ENCODE peak calls at places on chromosomes 2 and 18, in eight cellular contexts. One of them, this sample, is unnamed.

GRCh38 chr18:25181993-25182392 is 170.0 kb downstream of the ZNF521 start:
- DNase-seq in EL: no peak
- DNase-seq in GM04504: no peak
- DNase-seq in aorta: no peak
- DNase-seq in AG09309: no peak
- DNase-seq in fibroblast of the aortic adventitia: no peak
- DNase-seq in foreskin melanocyte: no peak
- DNase-seq in cardiac muscle cell: no peak
- DNase-seq in this sample: no peak

GRCh38 chr18:4589056-4589800 is 134.1 kb upstream of the DLGAP1 start:
- DNase-seq in EL: no peak
- DNase-seq in GM04504: no peak
- DNase-seq in aorta: no peak
- DNase-seq in AG09309: no peak
- DNase-seq in fibroblast of the aortic adventitia: no peak
- DNase-seq in foreskin melanocyte: no peak
- DNase-seq in cardiac muscle cell: no peak
- DNase-seq in this sample: no peak

GRCh38 chr2:237790353-237790752 is 8.2 kb upstream of the RBM44 start:
- DNase-seq in EL: peak
- DNase-seq in GM04504: no peak
- DNase-seq in aorta: no peak
- DNase-seq in AG09309: no peak
- DNase-seq in fibroblast of the aortic adventitia: peak
- DNase-seq in foreskin melanocyte: peak
- DNase-seq in cardiac muscle cell: no peak
- DNase-seq in this sample: no peak

GRCh38 chr2:160227252-160227651 is 27.2 kb upstream of the ITGB6 start:
- DNase-seq in EL: peak
- DNase-seq in GM04504: no peak
- DNase-seq in aorta: no peak
- DNase-seq in AG09309: no peak
- DNase-seq in fibroblast of the aortic adventitia: peak
- DNase-seq in foreskin melanocyte: no peak
- DNase-seq in cardiac muscle cell: no peak
- DNase-seq in this sample: peak

GRCh38 chr2:99635710-99636431 is 146.1 kb upstream of the REV1 start:
- DNase-seq in EL: no peak
- DNase-seq in GM04504: no peak
- DNase-seq in aorta: peak
- DNase-seq in AG09309: no peak
- DNase-seq in fibroblast of the aortic adventitia: no peak
- DNase-seq in foreskin melanocyte: no peak
- DNase-seq in cardiac muscle cell: no peak
- DNase-seq in this sample: no peak

GRCh38 chr2:9552491-9553178 is 3.0 kb downstream of the ADAM17 start:
- DNase-seq in EL: peak
- DNase-seq in GM04504: peak
- DNase-seq in aorta: no peak
- DNase-seq in AG09309: peak
- DNase-seq in fibroblast of the aortic adventitia: peak
- DNase-seq in foreskin melanocyte: no peak
- DNase-seq in cardiac muscle cell: no peak
- DNase-seq in this sample: no peak

GRCh38 chr2:207463996-207464395 is 65.8 kb upstream of the CREB1 start:
- DNase-seq in EL: no peak
- DNase-seq in GM04504: no peak
- DNase-seq in aorta: no peak
- DNase-seq in AG09309: no peak
- DNase-seq in fibroblast of the aortic adventitia: no peak
- DNase-seq in foreskin melanocyte: no peak
- DNase-seq in cardiac muscle cell: no peak
- DNase-seq in this sample: no peak

GRCh38 chr2:127654084-127654837 is 8.3 kb downstream of the GPR17 start:
- DNase-seq in EL: no peak
- DNase-seq in GM04504: no peak
- DNase-seq in aorta: peak
- DNase-seq in AG09309: no peak
- DNase-seq in fibroblast of the aortic adventitia: no peak
- DNase-seq in foreskin melanocyte: no peak
- DNase-seq in cardiac muscle cell: no peak
- DNase-seq in this sample: no peak

GRCh38 chr2:11533278-11534077 is at the start of gene GREB1:
- DNase-seq in EL: peak
- DNase-seq in GM04504: no peak
- DNase-seq in aorta: no peak
- DNase-seq in AG09309: peak
- DNase-seq in fibroblast of the aortic adventitia: peak
- DNase-seq in foreskin melanocyte: no peak
- DNase-seq in cardiac muscle cell: no peak
- DNase-seq in this sample: no peak

GRCh38 chr2:236215761-236216333 is 47.7 kb upstream of the GBX2 start:
- DNase-seq in EL: no peak
- DNase-seq in GM04504: no peak
- DNase-seq in aorta: no peak
- DNase-seq in AG09309: no peak
- DNase-seq in fibroblast of the aortic adventitia: no peak
- DNase-seq in foreskin melanocyte: no peak
- DNase-seq in cardiac muscle cell: no peak
- DNase-seq in this sample: no peak

GRCh38 chr18:827093-827677 is 15.1 kb upstream of the YES1 start:
- DNase-seq in EL: no peak
- DNase-seq in GM04504: no peak
- DNase-seq in aorta: no peak
- DNase-seq in AG09309: no peak
- DNase-seq in fibroblast of the aortic adventitia: no peak
- DNase-seq in foreskin melanocyte: no peak
- DNase-seq in cardiac muscle cell: no peak
- DNase-seq in this sample: no peak

GRCh38 chr18:74897971-74898657 is 300.4 kb downstream of the ZNF407 start:
- DNase-seq in EL: peak
- DNase-seq in GM04504: peak
- DNase-seq in aorta: no peak
- DNase-seq in AG09309: peak
- DNase-seq in fibroblast of the aortic adventitia: peak
- DNase-seq in foreskin melanocyte: peak
- DNase-seq in cardiac muscle cell: no peak
- DNase-seq in this sample: no peak

GRCh38 chr2:240248981-240249422 is 108.5 kb upstream of the OTOS start:
- DNase-seq in EL: no peak
- DNase-seq in GM04504: no peak
- DNase-seq in aorta: no peak
- DNase-seq in AG09309: no peak
- DNase-seq in fibroblast of the aortic adventitia: no peak
- DNase-seq in foreskin melanocyte: no peak
- DNase-seq in cardiac muscle cell: no peak
- DNase-seq in this sample: no peak

GRCh38 chr2:217993055-217993645 is 9.6 kb downstream of the TNS1 start:
- DNase-seq in EL: peak
- DNase-seq in GM04504: no peak
- DNase-seq in aorta: no peak
- DNase-seq in AG09309: no peak
- DNase-seq in fibroblast of the aortic adventitia: peak
- DNase-seq in foreskin melanocyte: no peak
- DNase-seq in cardiac muscle cell: no peak
- DNase-seq in this sample: no peak

GRCh38 chr18:22165049-22165602 is 4.3 kb upstream of the GATA6 start:
- DNase-seq in EL: no peak
- DNase-seq in GM04504: no peak
- DNase-seq in aorta: no peak
- DNase-seq in AG09309: no peak
- DNase-seq in fibroblast of the aortic adventitia: peak
- DNase-seq in foreskin melanocyte: no peak
- DNase-seq in cardiac muscle cell: peak
- DNase-seq in this sample: no peak

GRCh38 chr2:176125215-176126054 is 2.9 kb downstream of the HOXD9 start:
- DNase-seq in EL: no peak
- DNase-seq in GM04504: no peak
- DNase-seq in aorta: no peak
- DNase-seq in AG09309: no peak
- DNase-seq in fibroblast of the aortic adventitia: no peak
- DNase-seq in foreskin melanocyte: no peak
- DNase-seq in cardiac muscle cell: no peak
- DNase-seq in this sample: no peak

GRCh38 chr2:149375801-149376349 is 45.5 kb downstream of the LYPD6 start:
- DNase-seq in EL: peak
- DNase-seq in GM04504: peak
- DNase-seq in aorta: no peak
- DNase-seq in AG09309: no peak
- DNase-seq in fibroblast of the aortic adventitia: no peak
- DNase-seq in foreskin melanocyte: peak
- DNase-seq in cardiac muscle cell: no peak
- DNase-seq in this sample: no peak

GRCh38 chr2:134224005-134224404 is 29.9 kb upstream of the MGAT5 start:
- DNase-seq in EL: no peak
- DNase-seq in GM04504: no peak
- DNase-seq in aorta: no peak
- DNase-seq in AG09309: peak
- DNase-seq in fibroblast of the aortic adventitia: no peak
- DNase-seq in foreskin melanocyte: peak
- DNase-seq in cardiac muscle cell: no peak
- DNase-seq in this sample: no peak

GRCh38 chr2:53969285-53970094 is 1.3 kb downstream of the PSME4 start:
- DNase-seq in EL: peak
- DNase-seq in GM04504: peak
- DNase-seq in aorta: no peak
- DNase-seq in AG09309: peak
- DNase-seq in fibroblast of the aortic adventitia: peak
- DNase-seq in foreskin melanocyte: peak
- DNase-seq in cardiac muscle cell: no peak
- DNase-seq in this sample: no peak

GRCh38 chr2:54558976-54559410 is 102.9 kb downstream of the SPTBN1 start:
- DNase-seq in EL: no peak
- DNase-seq in GM04504: no peak
- DNase-seq in aorta: no peak
- DNase-seq in AG09309: no peak
- DNase-seq in fibroblast of the aortic adventitia: no peak
- DNase-seq in foreskin melanocyte: no peak
- DNase-seq in cardiac muscle cell: no peak
- DNase-seq in this sample: no peak

GRCh38 chr18:68991281-68991680 is 193.4 kb downstream of the CCDC102B start:
- DNase-seq in EL: no peak
- DNase-seq in GM04504: no peak
- DNase-seq in aorta: no peak
- DNase-seq in AG09309: peak
- DNase-seq in fibroblast of the aortic adventitia: peak
- DNase-seq in foreskin melanocyte: peak
- DNase-seq in cardiac muscle cell: no peak
- DNase-seq in this sample: no peak

GRCh38 chr18:4851301-4851700 is 345.8 kb downstream of the AKAIN1 start:
- DNase-seq in EL: no peak
- DNase-seq in GM04504: no peak
- DNase-seq in aorta: no peak
- DNase-seq in AG09309: no peak
- DNase-seq in fibroblast of the aortic adventitia: no peak
- DNase-seq in foreskin melanocyte: no peak
- DNase-seq in cardiac muscle cell: no peak
- DNase-seq in this sample: no peak

GRCh38 chr2:39739386-39739785 is 39.7 kb downstream of the THUMPD2 start:
- DNase-seq in EL: no peak
- DNase-seq in GM04504: no peak
- DNase-seq in aorta: no peak
- DNase-seq in AG09309: no peak
- DNase-seq in fibroblast of the aortic adventitia: no peak
- DNase-seq in foreskin melanocyte: no peak
- DNase-seq in cardiac muscle cell: no peak
- DNase-seq in this sample: no peak

GRCh38 chr2:180442860-180443644 is 436.0 kb upstream of the CWC22 start:
- DNase-seq in EL: no peak
- DNase-seq in GM04504: no peak
- DNase-seq in aorta: no peak
- DNase-seq in AG09309: no peak
- DNase-seq in fibroblast of the aortic adventitia: no peak
- DNase-seq in foreskin melanocyte: no peak
- DNase-seq in cardiac muscle cell: no peak
- DNase-seq in this sample: no peak

GRCh38 chr2:224927671-224928173 is 114.5 kb downstream of the DOCK10 start:
- DNase-seq in EL: no peak
- DNase-seq in GM04504: no peak
- DNase-seq in aorta: no peak
- DNase-seq in AG09309: no peak
- DNase-seq in fibroblast of the aortic adventitia: no peak
- DNase-seq in foreskin melanocyte: no peak
- DNase-seq in cardiac muscle cell: no peak
- DNase-seq in this sample: no peak

GRCh38 chr2:10161961-10162441 is 39.5 kb downstream of the RRM2 start:
- DNase-seq in EL: no peak
- DNase-seq in GM04504: no peak
- DNase-seq in aorta: no peak
- DNase-seq in AG09309: no peak
- DNase-seq in fibroblast of the aortic adventitia: no peak
- DNase-seq in foreskin melanocyte: no peak
- DNase-seq in cardiac muscle cell: no peak
- DNase-seq in this sample: no peak

GRCh38 chr2:31233216-31233615 is 736 bp upstream of the EHD3 start:
- DNase-seq in EL: no peak
- DNase-seq in GM04504: no peak
- DNase-seq in aorta: no peak
- DNase-seq in AG09309: no peak
- DNase-seq in fibroblast of the aortic adventitia: peak
- DNase-seq in foreskin melanocyte: peak
- DNase-seq in cardiac muscle cell: no peak
- DNase-seq in this sample: no peak

GRCh38 chr2:113116100-113116958 is 11.1 kb upstream of the IL1RN start:
- DNase-seq in EL: no peak
- DNase-seq in GM04504: no peak
- DNase-seq in aorta: no peak
- DNase-seq in AG09309: no peak
- DNase-seq in fibroblast of the aortic adventitia: peak
- DNase-seq in foreskin melanocyte: no peak
- DNase-seq in cardiac muscle cell: no peak
- DNase-seq in this sample: no peak

GRCh38 chr2:138503087-138503442 is 1.5 kb downstream of the SPOPL start:
- DNase-seq in EL: peak
- DNase-seq in GM04504: no peak
- DNase-seq in aorta: no peak
- DNase-seq in AG09309: no peak
- DNase-seq in fibroblast of the aortic adventitia: no peak
- DNase-seq in foreskin melanocyte: no peak
- DNase-seq in cardiac muscle cell: no peak
- DNase-seq in this sample: no peak

GRCh38 chr2:164599954-164600589 is 21.2 kb downstream of the GRB14 start:
- DNase-seq in EL: peak
- DNase-seq in GM04504: peak
- DNase-seq in aorta: no peak
- DNase-seq in AG09309: peak
- DNase-seq in fibroblast of the aortic adventitia: peak
- DNase-seq in foreskin melanocyte: peak
- DNase-seq in cardiac muscle cell: peak
- DNase-seq in this sample: peak

GRCh38 chr2:147108553-147108952 is 736.3 kb upstream of the ACVR2A start:
- DNase-seq in EL: no peak
- DNase-seq in GM04504: no peak
- DNase-seq in aorta: no peak
- DNase-seq in AG09309: no peak
- DNase-seq in fibroblast of the aortic adventitia: peak
- DNase-seq in foreskin melanocyte: no peak
- DNase-seq in cardiac muscle cell: no peak
- DNase-seq in this sample: no peak

GRCh38 chr2:46954951-46955571 is 39.5 kb upstream of the MCFD2 start:
- DNase-seq in EL: peak
- DNase-seq in GM04504: peak
- DNase-seq in aorta: peak
- DNase-seq in AG09309: peak
- DNase-seq in fibroblast of the aortic adventitia: peak
- DNase-seq in foreskin melanocyte: no peak
- DNase-seq in cardiac muscle cell: no peak
- DNase-seq in this sample: no peak

GRCh38 chr18:60090170-60090569 is 190.4 kb downstream of the PMAIP1 start:
- DNase-seq in EL: no peak
- DNase-seq in GM04504: no peak
- DNase-seq in aorta: no peak
- DNase-seq in AG09309: no peak
- DNase-seq in fibroblast of the aortic adventitia: no peak
- DNase-seq in foreskin melanocyte: no peak
- DNase-seq in cardiac muscle cell: peak
- DNase-seq in this sample: no peak

GRCh38 chr18:21315741-21316187 is 73.7 kb downstream of the GREB1L start:
- DNase-seq in EL: peak
- DNase-seq in GM04504: no peak
- DNase-seq in aorta: no peak
- DNase-seq in AG09309: no peak
- DNase-seq in fibroblast of the aortic adventitia: no peak
- DNase-seq in foreskin melanocyte: no peak
- DNase-seq in cardiac muscle cell: peak
- DNase-seq in this sample: no peak

This sample was measured in BE2C.